ENCODE peak calls at places on chromosomes 16 and 17, in four cellular contexts. X is SK-N-SH, W is HepG2, I is K562. Y is an unnamed sample. For H3K79me2, the result is how much of the 10 kb centered on the place peaks cover.

GRCh38 chr17:73952498-73953205 is 250.8 kb upstream of the RPL38 start:
- DNase-seq in X (peak), W (no peak), I (peak), Y (peak)

GRCh38 chr17:77644981-77645380 is 313.5 kb upstream of the TNRC6C start:
- DNase-seq in X (no peak), W (no peak), I (no peak), Y (no peak)

GRCh38 chr17:48541574-48542113 is 3.3 kb downstream of the HOXB2 start:
- DNase-seq in X (peak), W (no peak), I (peak), Y (no peak)

GRCh38 chr17:74417178-74418045 is 14.5 kb upstream of the GPRC5C start:
- DNase-seq in X (no peak), W (peak), I (no peak), Y (no peak)

GRCh38 chr16:4200000-4200780 is 41.7 kb downstream of the SRL start:
- DNase-seq in X (peak), W (peak), I (peak), Y (peak)

GRCh38 chr16:72013389-72013788 is 4.8 kb downstream of the DHODH start:
- DNase-seq in X (no peak), W (no peak), I (peak), Y (no peak)

GRCh38 chr17:42363767-42364585 is 24.3 kb downstream of the STAT3 start:
- DNase-seq in X (no peak), W (no peak), I (no peak), Y (no peak)

GRCh38 chr17:40552806-40553693 is 12.2 kb downstream of the CCR7 start:
- DNase-seq in X (no peak), W (no peak), I (no peak), Y (no peak)

GRCh38 chr16:4471869-4472268 is 2.6 kb downstream of the NMRAL1 start:
- DNase-seq in X (no peak), W (no peak), I (no peak), Y (no peak)

GRCh38 chr17:81664051-81664470 is 2.3 kb downstream of the OXLD1 start:
- DNase-seq in X (no peak), W (no peak), I (no peak), Y (no peak)

GRCh38 chr17:81666092-81666341 is 388 bp downstream of the OXLD1 start:
- DNase-seq in X (no peak), W (peak), I (no peak), Y (no peak)

GRCh38 chr17:81665205-81666091 is 957 bp downstream of the OXLD1 start:
- DNase-seq in X (peak), W (peak), I (peak), Y (no peak)

GRCh38 chr17:81667754-81668153 is 1.2 kb downstream of the CCDC137 start:
- DNase-seq in X (peak), W (no peak), I (peak), Y (no peak)

GRCh38 chr17:81666342-81667191 is at the start of the genes CCDC137 and OXLD1:
- DNase-seq in X (peak), W (peak), I (peak), Y (peak)
- H3K79me2 ChIP-seq in X (half or more), W (under half), I (half or more), Y (under half)

GRCh38 chr16:20884240-20884556 is 16.0 kb downstream of the DCUN1D3 start:
- DNase-seq in X (no peak), W (peak), I (no peak), Y (no peak)

GRCh38 chr16:20878682-20879147 is 21.4 kb downstream of the DCUN1D3 start:
- DNase-seq in X (no peak), W (peak), I (no peak), Y (no peak)

GRCh38 chr16:20883554-20884239 is 16.5 kb downstream of the DCUN1D3 start:
- DNase-seq in X (no peak), W (no peak), I (no peak), Y (no peak)

GRCh38 chr16:20879175-20880053 is 20.7 kb downstream of the DCUN1D3 start:
- DNase-seq in X (no peak), W (peak), I (no peak), Y (no peak)

DNA sequence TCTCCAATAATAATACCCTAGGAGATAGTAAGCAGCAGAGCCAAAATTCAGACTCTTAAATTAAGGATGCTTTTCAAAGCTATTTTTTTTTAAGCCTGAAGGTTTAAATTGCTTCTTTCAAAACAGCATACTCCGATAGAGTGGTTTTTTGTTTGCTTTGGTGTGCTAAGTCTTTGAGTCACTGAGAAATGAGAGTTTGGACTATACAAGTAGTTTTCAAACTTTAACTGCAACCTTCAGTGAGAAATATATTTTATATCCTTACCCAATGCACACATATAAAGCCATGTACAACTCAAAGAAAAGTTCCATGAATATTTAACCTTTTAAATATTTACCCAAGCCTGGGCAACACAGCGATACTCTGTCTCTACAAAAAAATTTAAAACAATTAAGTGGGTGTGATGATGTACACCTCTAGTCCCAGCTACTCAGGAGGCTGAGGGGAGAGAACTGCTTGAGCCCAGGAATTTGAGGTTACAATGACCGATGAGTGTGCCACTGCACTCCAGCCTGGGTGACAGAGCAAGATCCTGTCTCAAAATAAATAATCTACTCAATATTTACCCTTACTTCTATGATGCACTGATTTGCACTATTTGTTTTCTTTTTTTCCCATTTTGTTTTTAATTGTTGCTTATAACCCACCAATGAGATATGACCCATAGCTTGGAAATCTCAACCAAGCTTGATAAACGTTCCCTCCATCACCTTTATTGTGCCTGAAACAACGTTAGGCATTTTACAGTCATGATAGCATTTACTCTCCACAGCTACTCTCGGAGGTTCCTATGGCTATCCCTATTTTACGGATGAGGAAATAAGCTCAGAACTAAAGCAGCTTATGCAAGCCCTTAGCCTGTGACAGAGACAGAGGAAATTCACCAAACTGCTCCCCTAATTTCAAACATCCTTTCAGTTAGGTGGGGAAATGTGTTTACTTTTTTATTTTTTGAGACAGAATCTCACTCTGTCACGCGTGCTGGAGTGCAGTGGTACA is 19.0 kb downstream of the DCUN1D3 start:
- DNase-seq in X (no peak), W (peak), I (no peak), Y (no peak)
- TF ChIP-seq CHD2 in X (no peak), W (no peak), I (no peak), Y (no peak)

DNA sequence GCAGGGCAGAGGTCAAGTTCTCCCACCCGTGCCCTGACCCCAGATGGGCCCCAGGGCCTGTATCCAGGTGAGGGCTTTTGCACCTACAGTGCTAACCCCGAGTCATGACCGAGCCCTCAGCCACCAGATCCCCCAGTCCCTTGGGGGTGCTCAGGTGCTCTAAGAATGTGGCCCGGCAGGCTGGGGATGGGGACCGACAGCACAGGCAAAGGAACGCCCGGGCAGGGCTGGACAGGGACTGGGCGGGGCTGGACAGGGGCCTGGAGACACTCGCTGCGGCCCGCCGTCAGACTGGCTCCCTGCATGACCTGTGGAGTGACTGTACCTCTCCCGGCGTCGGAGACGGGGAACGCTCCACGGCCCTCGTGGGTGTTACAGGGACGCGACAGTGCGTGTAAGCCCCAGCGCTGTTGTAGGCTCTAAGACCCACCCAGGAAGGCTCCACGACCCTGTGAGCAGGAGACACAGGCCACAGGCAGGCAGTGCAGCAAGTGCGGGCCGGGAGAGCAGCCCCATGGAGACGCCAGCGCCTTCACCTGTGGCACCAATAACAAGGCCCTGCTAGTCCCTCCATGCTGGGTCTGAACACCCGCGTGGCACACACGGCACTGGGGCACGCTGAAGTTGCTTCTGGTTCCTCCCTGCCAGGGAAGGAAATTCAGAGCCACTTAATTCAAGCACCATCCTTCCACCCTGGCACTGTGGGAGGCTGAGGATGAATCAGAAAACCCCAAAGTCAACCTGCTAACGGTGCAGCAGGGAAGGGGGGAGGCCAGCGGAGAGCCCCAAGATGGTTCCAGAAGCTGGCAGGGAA is 38.7 kb downstream of the CBFA2T3 start:
- DNase-seq in X (no peak), W (no peak), I (no peak), Y (no peak)
- H3K79me2 ChIP-seq in X (under half), W (under half), I (half or more), Y (under half)

GRCh38 chr16:57620316-57621231 is 7.9 kb upstream of the ADGRG1 start:
- DNase-seq in X (no peak), W (no peak), I (no peak), Y (no peak)
- TF ChIP-seq CHD2 in X (no peak), W (no peak), I (no peak), Y (no peak)

GRCh38 chr16:85383836-85384825 is 229.0 kb upstream of the GSE1 start:
- DNase-seq in X (no peak), W (no peak), I (no peak), Y (peak)
- H3K79me2 ChIP-seq in X (under half), W (under half), I (under half), Y (under half)

DNA sequence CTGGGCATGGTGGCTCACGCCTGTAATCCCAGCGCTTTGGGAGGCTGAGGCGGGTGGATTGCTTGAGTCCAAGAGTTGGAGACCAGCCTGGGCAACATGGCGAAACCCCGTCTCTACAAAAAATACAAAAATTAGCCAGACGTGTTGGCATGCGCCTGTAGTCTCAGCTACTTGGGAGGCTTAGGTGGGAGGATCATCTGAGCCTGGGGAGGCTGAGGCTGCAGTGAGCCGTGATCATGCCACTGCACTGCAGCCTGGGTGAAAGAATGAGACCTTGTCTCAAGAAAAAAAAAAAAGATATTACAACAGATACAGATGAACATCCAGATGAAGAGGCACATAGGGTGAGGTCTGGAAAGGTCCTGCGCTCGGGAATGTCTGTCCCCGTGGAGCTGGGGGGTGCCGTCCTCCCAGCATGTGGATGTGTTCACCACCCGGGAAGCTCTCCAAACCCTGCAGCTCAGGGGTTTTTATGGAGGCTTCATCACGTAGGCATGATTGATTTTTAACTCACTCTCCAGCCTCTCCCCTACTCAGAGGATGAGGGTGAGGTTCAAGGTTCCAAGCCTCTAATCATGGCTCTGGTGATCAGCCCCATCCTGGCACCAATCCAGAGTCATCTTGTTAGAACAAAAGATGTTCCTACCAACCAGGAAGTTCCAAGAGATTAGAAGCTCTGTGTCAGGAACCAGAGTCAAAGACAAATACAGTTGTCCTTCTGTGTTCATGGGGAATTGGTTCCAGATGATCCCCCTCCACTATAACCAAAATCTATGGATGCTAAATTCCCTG is 85.0 kb upstream of the DNAJA2 start:
- DNase-seq in X (no peak), W (peak), I (no peak), Y (no peak)
- TF ChIP-seq CHD2 in X (no peak), W (no peak), I (no peak), Y (no peak)

GRCh38 chr17:50057521-50057991 is 1.6 kb downstream of the ITGA3 start:
- DNase-seq in X (no peak), W (no peak), I (no peak), Y (no peak)

GRCh38 chr17:50056961-50057330 is 1.0 kb downstream of the ITGA3 start:
- DNase-seq in X (no peak), W (no peak), I (no peak), Y (no peak)

GRCh38 chr17:50055426-50056216 is at the start of gene ITGA3:
- DNase-seq in X (peak), W (no peak), I (peak), Y (peak)

GRCh38 chr17:50055055-50055425 is 870 bp upstream of the ITGA3 start:
- DNase-seq in X (no peak), W (no peak), I (no peak), Y (peak)

DNA sequence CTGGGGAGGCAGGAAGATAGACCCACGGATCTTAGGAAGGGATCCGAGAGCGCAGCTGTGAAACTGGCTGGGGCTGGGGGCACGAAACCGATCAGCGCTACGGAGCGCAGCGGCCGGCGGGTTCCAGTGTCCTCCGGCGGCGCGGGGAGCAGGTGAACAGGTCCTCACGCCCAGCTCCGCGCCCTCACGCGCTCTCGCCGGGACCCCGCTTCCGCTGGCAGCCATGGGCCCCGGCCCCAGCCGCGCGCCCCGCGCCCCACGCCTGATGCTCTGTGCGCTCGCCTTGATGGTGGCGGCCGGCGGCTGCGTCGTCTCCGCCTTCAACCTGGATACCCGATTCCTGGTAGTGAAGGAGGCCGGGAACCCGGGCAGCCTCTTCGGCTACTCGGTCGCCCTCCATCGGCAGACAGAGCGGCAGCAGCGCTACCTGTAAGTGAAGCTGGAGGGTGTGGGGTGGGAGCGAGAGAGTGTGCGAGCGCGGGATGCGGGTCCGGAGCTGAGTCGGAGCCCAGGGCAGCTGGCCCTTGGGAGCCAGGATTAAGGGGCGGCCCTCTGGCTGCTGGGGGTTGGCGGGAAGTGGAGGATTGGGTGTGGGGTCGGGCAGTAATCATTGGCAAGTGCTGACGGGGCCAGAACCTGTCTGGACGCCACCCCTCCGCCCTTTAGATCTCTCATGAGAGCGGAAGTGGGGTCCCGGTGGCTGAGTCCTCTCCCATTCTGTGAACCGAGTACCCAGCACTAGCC is 479 bp downstream of the ITGA3 start:
- DNase-seq in X (peak), W (peak), I (peak), Y (no peak)
- H3K79me2 ChIP-seq in X (half or more), W (under half), I (under half), Y (under half)

GRCh38 chr16:66970775-66971725 is 10.0 kb downstream of the CES3 start:
- DNase-seq in X (no peak), W (no peak), I (peak), Y (no peak)
- TF ChIP-seq CHD2 in X (no peak), W (no peak), I (no peak), Y (no peak)

DNA sequence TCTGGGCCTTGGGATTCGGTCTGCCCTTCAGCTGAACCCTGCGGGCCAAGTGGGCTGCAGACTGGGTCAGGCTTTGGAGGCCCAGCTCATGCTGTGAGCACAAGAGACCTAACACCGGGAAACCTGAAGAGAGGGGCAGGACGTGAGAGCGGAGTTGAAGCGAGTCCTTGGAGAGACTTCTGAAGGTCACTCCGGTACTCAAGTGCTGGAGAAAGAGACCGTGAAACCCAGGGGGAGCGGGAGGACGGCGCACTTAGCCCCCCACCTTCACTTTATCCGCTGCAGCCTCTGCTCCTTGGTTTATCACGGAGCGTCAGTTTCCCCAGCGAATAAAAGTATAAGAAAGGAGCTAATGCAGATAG is 361 bp downstream of the UQCRC2 start:
- DNase-seq in X (no peak), W (no peak), I (no peak), Y (no peak)
- H3K79me2 ChIP-seq in X (half or more), W (half or more), I (half or more), Y (under half)